ENCODE peak calls at places on chromosomes 4 and X, in four cellular contexts. N is HCT116, A is stomach, J is spleen. X is an unnamed sample.

GRCh38 chr4:777520-778262 is 48.2 kb downstream of the CPLX1 start:
- DNase-seq in A (no peak), N (no peak), J (no peak), X (no peak)

GRCh38 chr4:177393236-177393635 is 49.0 kb downstream of the AGA start:
- DNase-seq in A (no peak), J (no peak), N (no peak), X (no peak)

GRCh38 chr4:154622598-154622997 is 10.1 kb upstream of the FGG start:
- DNase-seq in J (no peak), A (no peak), N (peak), X (peak)

GRCh38 chr4:147479376-147479775 is 1.5 kb upstream of the EDNRA start:
- DNase-seq in J (no peak), A (no peak), N (no peak), X (no peak)

GRCh38 chrX:21479695-21480280 is 105.6 kb downstream of the CNKSR2 start:
- DNase-seq in N (no peak), J (no peak), A (no peak), X (peak)

GRCh38 chr4:154126276-154126675 is 337.4 kb upstream of the SFRP2 start:
- DNase-seq in N (no peak), J (no peak), A (no peak), X (no peak)

GRCh38 chr4:118736867-118737266 is 51.7 kb downstream of the METTL14 start:
- DNase-seq in J (no peak), A (no peak), N (no peak), X (no peak)

GRCh38 chrX:42944381-42944998 is 166.5 kb upstream of the PPP1R2C start:
- DNase-seq in A (no peak), J (no peak), N (no peak), X (no peak)

GRCh38 chr4:73731968-73732610 is 8.3 kb upstream of the CXCL8 start:
- DNase-seq in N (no peak), J (no peak), A (no peak), X (no peak)

GRCh38 chr4:30718021-30718888 is 1.9 kb upstream of the PCDH7 start:
- DNase-seq in N (no peak), A (peak), J (peak), X (peak)

GRCh38 chr4:184424993-184425758 is 49.2 kb downstream of the IRF2 start:
- DNase-seq in N (no peak), J (no peak), A (no peak), X (no peak)

GRCh38 chr4:102789317-102789717 is 28.5 kb upstream of the MANBA start:
- DNase-seq in J (no peak), N (no peak), A (no peak), X (no peak)

GRCh38 chrX:43975747-43976146 is 2.6 kb upstream of the NDP start:
- DNase-seq in J (no peak), A (no peak), N (no peak), X (no peak)

GRCh38 chr4:51843309-51844156 is 580 bp downstream of the DCUN1D4 start:
- DNase-seq in A (peak), N (no peak), J (peak), X (peak)

GRCh38 chrX:9566150-9566621 is 101.3 kb downstream of the TBL1X start:
- DNase-seq in N (peak), A (peak), J (no peak), X (no peak)

GRCh38 chr4:159547645-159548308 is 444.9 kb downstream of the RAPGEF2 start:
- DNase-seq in A (no peak), N (no peak), J (no peak), X (no peak)

GRCh38 chr4:77156533-77156911 is 485 bp upstream of the CCNG2 start:
- DNase-seq in J (peak), N (peak), A (peak), X (peak)

GRCh38 chr4:77157859-77158486 is 966 bp downstream of the CCNG2 start:
- DNase-seq in J (peak), N (peak), A (peak), X (peak)

GRCh38 chr4:77158487-77158861 is 1.5 kb downstream of the CCNG2 start:
- DNase-seq in J (no peak), N (no peak), A (no peak), X (no peak)

GRCh38 chr4:77155631-77156345 is 1.2 kb upstream of the CCNG2 start:
- DNase-seq in J (no peak), N (no peak), A (no peak), X (peak)

GRCh38 chr4:77156912-77157858 is at the start of gene CCNG2:
- DNase-seq in A (peak), J (peak), N (no peak), X (peak)
- TF ChIP-seq POLR2AphosphoS5 in A (peak), J (peak), N (peak), X (peak)

DNA sequence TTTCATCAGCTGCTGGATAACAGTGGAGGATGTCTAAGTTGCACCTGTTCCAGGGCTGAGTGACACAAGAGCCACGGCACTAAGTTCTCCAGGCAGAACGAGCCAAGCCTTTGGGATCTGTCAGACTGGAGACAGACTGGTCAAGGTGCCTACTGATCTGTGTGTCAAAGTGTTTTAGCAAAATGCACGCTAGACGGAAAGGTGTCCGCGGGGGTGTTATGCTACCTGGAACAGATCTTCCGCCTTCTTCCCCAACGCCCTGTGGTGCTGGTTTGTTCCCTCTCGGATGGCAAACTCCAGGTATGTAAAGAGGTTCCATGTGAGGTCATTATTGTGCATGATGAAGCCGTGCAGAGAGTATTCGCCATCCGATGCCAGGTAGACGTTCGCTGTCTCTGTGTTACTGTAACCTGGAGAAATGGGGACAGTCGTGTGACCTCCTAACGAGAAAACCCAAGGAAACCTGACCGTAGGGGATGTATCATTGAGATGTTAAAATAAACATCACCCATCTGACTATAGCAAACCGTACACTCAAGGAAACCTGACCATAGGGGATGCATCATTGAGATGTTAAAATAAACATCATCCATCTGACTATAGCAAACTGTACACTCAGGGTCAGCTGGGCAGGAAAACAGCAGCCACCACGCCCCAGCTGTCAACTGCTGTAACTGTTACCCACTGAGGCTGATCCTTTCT is 29.7 kb upstream of the SLC25A6 start:
- DNase-seq in J (peak), N (no peak), A (no peak), X (no peak)
- TF ChIP-seq POLR2AphosphoS5 in J (no peak), N (no peak), A (no peak), X (no peak)

DNA sequence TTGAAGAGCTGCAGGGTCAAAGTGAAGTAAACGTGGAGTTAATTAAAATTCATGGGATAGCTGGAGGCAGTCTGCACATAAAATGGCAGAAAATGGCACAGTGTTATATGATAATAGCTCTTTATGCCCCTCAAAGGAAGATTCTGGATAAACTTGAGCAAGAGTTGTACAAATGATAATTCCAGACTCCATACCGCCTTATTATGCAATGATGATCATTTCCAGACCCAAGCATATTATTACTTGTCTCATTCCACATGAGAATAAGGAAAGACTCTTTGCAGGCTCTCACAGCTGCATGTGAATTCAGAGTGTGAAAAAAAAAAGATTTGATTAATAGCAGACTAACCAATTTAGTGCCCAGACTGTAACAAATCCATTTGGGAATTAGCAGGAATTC is 105.4 kb downstream of the STK32B start:
- DNase-seq in A (no peak), J (no peak), N (no peak), X (no peak)
- TF ChIP-seq POLR2AphosphoS5 in A (no peak), J (no peak), N (no peak), X (no peak)

GRCh38 chrX:1385251-1385794 is 6.6 kb downstream of the SLC25A6 start:
- DNase-seq in J (peak), N (no peak), A (no peak), X (no peak)
- TF ChIP-seq POLR2AphosphoS5 in J (peak), N (no peak), A (no peak), X (peak)

DNA sequence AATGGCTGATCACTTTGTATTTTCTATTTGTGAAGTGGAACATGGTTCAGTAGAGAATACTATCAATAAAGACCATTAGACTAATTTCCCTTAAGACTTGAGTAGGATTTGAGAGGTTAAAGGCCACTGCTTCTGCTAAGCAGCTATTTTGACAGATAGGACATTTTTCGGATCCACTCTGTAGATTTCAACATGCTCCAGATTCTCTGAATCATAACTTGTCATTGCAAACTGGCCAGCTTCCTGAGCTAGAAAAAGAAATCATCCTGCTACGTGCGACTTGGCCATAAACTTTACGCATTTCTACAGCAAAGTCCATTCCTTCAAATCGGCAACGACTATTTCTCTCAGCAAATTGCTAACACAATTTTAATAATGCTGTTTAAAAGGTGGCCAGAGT is 55.2 kb downstream of the MGST2 start:
- DNase-seq in A (no peak), J (no peak), N (no peak), X (no peak)
- TF ChIP-seq POLR2AphosphoS5 in A (no peak), J (no peak), N (no peak), X (no peak)

GRCh38 chrX:40012039-40012799 is 85.5 kb downstream of the BCOR start:
- DNase-seq in N (no peak), A (peak), J (peak), X (peak)
- TF ChIP-seq POLR2AphosphoS5 in N (no peak), A (no peak), J (no peak), X (no peak)

GRCh38 chr4:112230879-112231778 is 458 bp upstream of the AP1AR start:
- DNase-seq in A (peak), J (peak), N (peak), X (peak)
- TF ChIP-seq POLR2AphosphoS5 in A (no peak), J (no peak), N (peak), X (no peak)